ENCODE peak calls at places on chromosome 4, in nine cellular contexts. A is neural progenitor cell, I is iris pigment epithelial cell, D is GM06990, M is ELF-1, Z is NCI-H1694, N is NCI-H2029 treated with DMSO at 0.1 percent for 48 hours, S is non-pigmented ciliary epithelial cell, R is T-helper 1 cell. Q is an unnamed sample.

GRCh38 chr4:187235456-187236170 is 512.0 kb upstream of the FAT1 start:
- DNase-seq in A (peak), I (no peak), D (no peak), M (no peak), Z (no peak), N (no peak), S (no peak), R (no peak), Q (no peak)

GRCh38 chr4:152690706-152691651 is 11.2 kb upstream of the TMEM154 start:
- DNase-seq in A (no peak), I (peak), D (no peak), M (no peak), Z (no peak), N (no peak), S (no peak), R (no peak), Q (no peak)

GRCh38 chr4:3483471-3483921 is 20.4 kb downstream of the DOK7 start:
- DNase-seq in A (peak), I (no peak), D (no peak), M (no peak), Z (no peak), N (no peak), S (no peak), R (no peak), Q (no peak)

GRCh38 chr4:89981789-89982334 is 87.2 kb downstream of the MMRN1 start:
- DNase-seq in A (no peak), I (no peak), D (no peak), M (no peak), Z (no peak), N (no peak), S (no peak), R (no peak), Q (no peak)

GRCh38 chr4:57098415-57098814 is 11.8 kb downstream of the IGFBP7 start:
- DNase-seq in A (no peak), I (no peak), D (no peak), M (no peak), Z (no peak), N (no peak), S (no peak), R (no peak), Q (no peak)

GRCh38 chr4:74297556-74297955 is 10.7 kb upstream of the EPGN start:
- DNase-seq in A (no peak), I (no peak), D (no peak), M (no peak), Z (no peak), N (no peak), S (no peak), R (no peak), Q (no peak)

GRCh38 chr4:4837921-4838601 is 21.4 kb upstream of the MSX1 start:
- DNase-seq in A (peak), I (peak), D (no peak), M (peak), Z (no peak), N (no peak), S (peak), R (no peak), Q (no peak)

GRCh38 chr4:158760866-158761265 is 8.0 kb upstream of the FNIP2 start:
- DNase-seq in A (no peak), I (peak), D (no peak), M (no peak), Z (no peak), N (no peak), S (no peak), R (no peak), Q (no peak)

GRCh38 chr4:157048248-157048647 is 27.7 kb upstream of the GLRB start:
- DNase-seq in A (no peak), I (peak), D (no peak), M (no peak), Z (no peak), N (no peak), S (peak), R (no peak), Q (no peak)

GRCh38 chr4:110610940-110611785 is 11.7 kb downstream of the PITX2 start:
- DNase-seq in A (no peak), I (peak), D (no peak), M (peak), Z (no peak), N (no peak), S (no peak), R (no peak), Q (no peak)

GRCh38 chr4:59598233-59598618 is 1601.9 kb upstream of the ADGRL3 start:
- DNase-seq in A (no peak), I (peak), D (no peak), M (no peak), Z (no peak), N (no peak), S (no peak), R (no peak), Q (no peak)

GRCh38 chr4:150072906-150073714 is 5.1 kb upstream of the DCLK2 start:
- DNase-seq in A (no peak), I (peak), D (no peak), M (no peak), Z (no peak), N (no peak), S (peak), R (no peak), Q (no peak)

GRCh38 chr4:40576651-40577480 is 52.8 kb downstream of the RBM47 start:
- DNase-seq in A (peak), I (peak), D (peak), M (peak), Z (no peak), N (peak), S (peak), R (no peak), Q (peak)

GRCh38 chr4:36208884-36209473 is 35.3 kb downstream of the ARAP2 start:
- DNase-seq in A (no peak), I (no peak), D (peak), M (no peak), Z (no peak), N (no peak), S (no peak), R (no peak), Q (peak)

GRCh38 chr4:2186133-2186864 is 55.6 kb downstream of the HAUS3 start:
- DNase-seq in A (peak), I (peak), D (no peak), M (peak), Z (peak), N (no peak), S (no peak), R (no peak), Q (no peak)

GRCh38 chr4:62162606-62163005 is 962.5 kb downstream of the ADGRL3 start:
- DNase-seq in A (no peak), I (no peak), D (no peak), M (no peak), Z (no peak), N (no peak), S (no peak), R (no peak), Q (no peak)

GRCh38 chr4:121096629-121097028 is 24.3 kb upstream of the NDNF start:
- DNase-seq in A (peak), I (peak), D (no peak), M (no peak), Z (no peak), N (no peak), S (no peak), R (no peak), Q (no peak)

GRCh38 chr4:147479376-147479775 is 1.5 kb upstream of the EDNRA start:
- DNase-seq in A (no peak), I (no peak), D (no peak), M (no peak), Z (no peak), N (no peak), S (no peak), R (no peak), Q (no peak)

GRCh38 chr4:55615008-55615407 is 21.1 kb downstream of the NMU start:
- DNase-seq in A (no peak), I (no peak), D (no peak), M (no peak), Z (no peak), N (no peak), S (no peak), R (no peak), Q (no peak)

GRCh38 chr4:76311896-76312331 is 5.4 kb downstream of the STBD1 start:
- DNase-seq in A (no peak), I (no peak), D (no peak), M (peak), Z (no peak), N (no peak), S (no peak), R (no peak), Q (no peak)

GRCh38 chr4:28176942-28177341 is 1316.3 kb downstream of the STIM2 start:
- DNase-seq in A (no peak), I (no peak), D (no peak), M (no peak), Z (no peak), N (no peak), S (no peak), R (no peak), Q (no peak)

GRCh38 chr4:3296651-3297050 is 3.8 kb downstream of the RGS12 start:
- DNase-seq in A (no peak), I (no peak), D (no peak), M (no peak), Z (no peak), N (no peak), S (no peak), R (no peak), Q (no peak)

GRCh38 chr4:115866364-115866896 is 753.0 kb upstream of the NDST4 start:
- DNase-seq in A (no peak), I (no peak), D (no peak), M (no peak), Z (no peak), N (no peak), S (no peak), R (no peak), Q (no peak)

GRCh38 chr4:15162465-15163283 is 160.4 kb downstream of the CPEB2 start:
- DNase-seq in A (no peak), I (peak), D (no peak), M (peak), Z (no peak), N (no peak), S (no peak), R (no peak), Q (peak)

GRCh38 chr4:113433116-113433515 is 328.4 kb downstream of the CAMK2D start:
- DNase-seq in A (no peak), I (no peak), D (no peak), M (no peak), Z (no peak), N (no peak), S (no peak), R (no peak), Q (no peak)

GRCh38 chr4:169270810-169271691 is at the start of gene SH3RF1:
- DNase-seq in A (peak), I (peak), D (peak), M (peak), Z (peak), N (peak), S (no peak), R (no peak), Q (peak)

GRCh38 chr4:15198070-15198727 is 195.9 kb downstream of the CPEB2 start:
- DNase-seq in A (no peak), I (no peak), D (no peak), M (peak), Z (no peak), N (no peak), S (no peak), R (no peak), Q (no peak)

GRCh38 chr4:185396724-185397402 is at the start of gene ANKRD37:
- DNase-seq in A (no peak), I (peak), D (no peak), M (no peak), Z (no peak), N (peak), S (no peak), R (no peak), Q (no peak)

GRCh38 chr4:143286733-143287570 is 49.7 kb upstream of the GAB1 start:
- DNase-seq in A (no peak), I (peak), D (no peak), M (no peak), Z (no peak), N (no peak), S (peak), R (no peak), Q (no peak)

GRCh38 chr4:179465131-179465797 is 2023.0 kb upstream of the AGA start:
- DNase-seq in A (peak), I (peak), D (no peak), M (peak), Z (no peak), N (no peak), S (no peak), R (no peak), Q (no peak)

GRCh38 chr4:1206299-1207156 is 34.1 kb upstream of the SPON2 start:
- DNase-seq in A (no peak), I (no peak), D (peak), M (no peak), Z (no peak), N (no peak), S (no peak), R (no peak), Q (no peak)

GRCh38 chr4:150315691-150316090 is 237.4 kb downstream of the DCLK2 start:
- DNase-seq in A (no peak), I (no peak), D (no peak), M (no peak), Z (peak), N (no peak), S (no peak), R (no peak), Q (no peak)

GRCh38 chr4:140645614-140646412 is 77.1 kb upstream of the UCP1 start:
- DNase-seq in A (no peak), I (no peak), D (no peak), M (no peak), Z (no peak), N (peak), S (no peak), R (no peak), Q (no peak)

GRCh38 chr4:53656421-53656981 is 65.2 kb upstream of the LNX1 start:
- DNase-seq in A (no peak), I (peak), D (no peak), M (no peak), Z (no peak), N (no peak), S (no peak), R (no peak), Q (no peak)

GRCh38 chr4:73902038-73902637 is 32.9 kb downstream of the CXCL1 start:
- DNase-seq in A (no peak), I (peak), D (no peak), M (no peak), Z (no peak), N (no peak), S (no peak), R (no peak), Q (no peak)

GRCh38 chr4:100486496-100486895 is 31.3 kb downstream of the EMCN start:
- DNase-seq in A (no peak), I (no peak), D (no peak), M (no peak), Z (no peak), N (peak), S (no peak), R (no peak), Q (no peak)

GRCh38 chr4:154189346-154189745 is 302.3 kb downstream of the DCHS2 start:
- DNase-seq in A (no peak), I (no peak), D (no peak), M (no peak), Z (no peak), N (no peak), S (no peak), R (no peak), Q (no peak)

GRCh38 chr4:17168571-17168970 is 270.1 kb upstream of the LDB2 start:
- DNase-seq in A (no peak), I (peak), D (no peak), M (no peak), Z (no peak), N (no peak), S (peak), R (no peak), Q (no peak)

GRCh38 chr4:8777320-8778196 is 94.1 kb downstream of the HMX1 start:
- DNase-seq in A (no peak), I (peak), D (no peak), M (peak), Z (no peak), N (no peak), S (no peak), R (no peak), Q (no peak)

Q was measured in GM13977.